ENCODE peak calls at places on chromosome 16, in four cellular contexts. One of them, this sample, is unnamed.

GRCh38 chr16:14489460-14489859 is 140.6 kb downstream of the PARN start:
- DNase-seq in stimulated activated CD4-positive, alpha-beta T cell treated with anti-CD3 and anti-CD28 coated beads, Interleukin-2, amount 100 ng/mL, for 48 hours: no peak
- DNase-seq in stimulated activated effector memory CD8-positive, alpha-beta T cell treated with anti-CD3 and anti-CD28 coated beads, Interleukin-12 subunit alpha, Interleukin-12 subunit beta, amount 100 ng/mL, for 72 hours: no peak
- DNase-seq in sigmoid colon: no peak
- DNase-seq in this sample: peak

GRCh38 chr16:11025120-11025531 is 80.8 kb downstream of the CLEC16A start:
- DNase-seq in sigmoid colon: no peak
- DNase-seq in stimulated activated effector memory CD8-positive, alpha-beta T cell treated with anti-CD3 and anti-CD28 coated beads, Interleukin-12 subunit alpha, Interleukin-12 subunit beta, amount 100 ng/mL, for 72 hours: no peak
- DNase-seq in stimulated activated CD4-positive, alpha-beta T cell treated with anti-CD3 and anti-CD28 coated beads, Interleukin-2, amount 100 ng/mL, for 48 hours: no peak
- DNase-seq in this sample: peak

GRCh38 chr16:12801511-12802042 is 2.1 kb downstream of the CPPED1 start:
- DNase-seq in stimulated activated CD4-positive, alpha-beta T cell treated with anti-CD3 and anti-CD28 coated beads, Interleukin-2, amount 100 ng/mL, for 48 hours: no peak
- DNase-seq in sigmoid colon: no peak
- DNase-seq in stimulated activated effector memory CD8-positive, alpha-beta T cell treated with anti-CD3 and anti-CD28 coated beads, Interleukin-12 subunit alpha, Interleukin-12 subunit beta, amount 100 ng/mL, for 72 hours: no peak
- DNase-seq in this sample: peak

GRCh38 chr16:49010396-49010795 is 271.2 kb downstream of the CBLN1 start:
- DNase-seq in sigmoid colon: no peak
- DNase-seq in stimulated activated CD4-positive, alpha-beta T cell treated with anti-CD3 and anti-CD28 coated beads, Interleukin-2, amount 100 ng/mL, for 48 hours: no peak
- DNase-seq in stimulated activated effector memory CD8-positive, alpha-beta T cell treated with anti-CD3 and anti-CD28 coated beads, Interleukin-12 subunit alpha, Interleukin-12 subunit beta, amount 100 ng/mL, for 72 hours: no peak
- DNase-seq in this sample: no peak

GRCh38 chr16:81785138-81785924 is 6.2 kb downstream of the PLCG2 start:
- DNase-seq in sigmoid colon: no peak
- DNase-seq in stimulated activated effector memory CD8-positive, alpha-beta T cell treated with anti-CD3 and anti-CD28 coated beads, Interleukin-12 subunit alpha, Interleukin-12 subunit beta, amount 100 ng/mL, for 72 hours: no peak
- DNase-seq in stimulated activated CD4-positive, alpha-beta T cell treated with anti-CD3 and anti-CD28 coated beads, Interleukin-2, amount 100 ng/mL, for 48 hours: no peak
- DNase-seq in this sample: no peak

GRCh38 chr16:35744716-35745115 is 2285.3 kb downstream of the TP53TG3F start:
- DNase-seq in sigmoid colon: no peak
- DNase-seq in stimulated activated CD4-positive, alpha-beta T cell treated with anti-CD3 and anti-CD28 coated beads, Interleukin-2, amount 100 ng/mL, for 48 hours: no peak
- DNase-seq in stimulated activated effector memory CD8-positive, alpha-beta T cell treated with anti-CD3 and anti-CD28 coated beads, Interleukin-12 subunit alpha, Interleukin-12 subunit beta, amount 100 ng/mL, for 72 hours: no peak
- DNase-seq in this sample: no peak

GRCh38 chr16:24132797-24133155 is 123.4 kb upstream of the CACNG3 start:
- DNase-seq in stimulated activated effector memory CD8-positive, alpha-beta T cell treated with anti-CD3 and anti-CD28 coated beads, Interleukin-12 subunit alpha, Interleukin-12 subunit beta, amount 100 ng/mL, for 72 hours: no peak
- DNase-seq in sigmoid colon: no peak
- DNase-seq in stimulated activated CD4-positive, alpha-beta T cell treated with anti-CD3 and anti-CD28 coated beads, Interleukin-2, amount 100 ng/mL, for 48 hours: no peak
- DNase-seq in this sample: no peak

GRCh38 chr16:69444873-69445517 is 20.6 kb downstream of the CYB5B start:
- DNase-seq in sigmoid colon: no peak
- DNase-seq in stimulated activated effector memory CD8-positive, alpha-beta T cell treated with anti-CD3 and anti-CD28 coated beads, Interleukin-12 subunit alpha, Interleukin-12 subunit beta, amount 100 ng/mL, for 72 hours: no peak
- DNase-seq in stimulated activated CD4-positive, alpha-beta T cell treated with anti-CD3 and anti-CD28 coated beads, Interleukin-2, amount 100 ng/mL, for 48 hours: no peak
- DNase-seq in this sample: no peak

GRCh38 chr16:1758923-1759322 is 12.4 kb downstream of the NME3 start:
- DNase-seq in stimulated activated CD4-positive, alpha-beta T cell treated with anti-CD3 and anti-CD28 coated beads, Interleukin-2, amount 100 ng/mL, for 48 hours: no peak
- DNase-seq in stimulated activated effector memory CD8-positive, alpha-beta T cell treated with anti-CD3 and anti-CD28 coated beads, Interleukin-12 subunit alpha, Interleukin-12 subunit beta, amount 100 ng/mL, for 72 hours: no peak
- DNase-seq in sigmoid colon: no peak
- DNase-seq in this sample: no peak

GRCh38 chr16:56137269-56137668 is 54.0 kb upstream of the GNAO1 start:
- DNase-seq in sigmoid colon: no peak
- DNase-seq in stimulated activated CD4-positive, alpha-beta T cell treated with anti-CD3 and anti-CD28 coated beads, Interleukin-2, amount 100 ng/mL, for 48 hours: no peak
- DNase-seq in stimulated activated effector memory CD8-positive, alpha-beta T cell treated with anti-CD3 and anti-CD28 coated beads, Interleukin-12 subunit alpha, Interleukin-12 subunit beta, amount 100 ng/mL, for 72 hours: no peak
- DNase-seq in this sample: peak

GRCh38 chr16:68800257-68800875 is 43.0 kb upstream of the TANGO6 start:
- DNase-seq in stimulated activated CD4-positive, alpha-beta T cell treated with anti-CD3 and anti-CD28 coated beads, Interleukin-2, amount 100 ng/mL, for 48 hours: peak
- DNase-seq in sigmoid colon: peak
- DNase-seq in stimulated activated effector memory CD8-positive, alpha-beta T cell treated with anti-CD3 and anti-CD28 coated beads, Interleukin-12 subunit alpha, Interleukin-12 subunit beta, amount 100 ng/mL, for 72 hours: peak
- DNase-seq in this sample: peak

GRCh38 chr16:11321662-11322061 is 23.6 kb upstream of the RMI2 start:
- DNase-seq in stimulated activated CD4-positive, alpha-beta T cell treated with anti-CD3 and anti-CD28 coated beads, Interleukin-2, amount 100 ng/mL, for 48 hours: no peak
- DNase-seq in sigmoid colon: no peak
- DNase-seq in stimulated activated effector memory CD8-positive, alpha-beta T cell treated with anti-CD3 and anti-CD28 coated beads, Interleukin-12 subunit alpha, Interleukin-12 subunit beta, amount 100 ng/mL, for 72 hours: no peak
- DNase-seq in this sample: no peak

GRCh38 chr16:88202207-88202745 is 180.5 kb upstream of the ZNF469 start:
- DNase-seq in stimulated activated CD4-positive, alpha-beta T cell treated with anti-CD3 and anti-CD28 coated beads, Interleukin-2, amount 100 ng/mL, for 48 hours: no peak
- DNase-seq in stimulated activated effector memory CD8-positive, alpha-beta T cell treated with anti-CD3 and anti-CD28 coated beads, Interleukin-12 subunit alpha, Interleukin-12 subunit beta, amount 100 ng/mL, for 72 hours: no peak
- DNase-seq in sigmoid colon: peak
- DNase-seq in this sample: no peak